ENCODE peak calls at places on chromosomes 4 and X, in five cellular contexts. M is heart right ventricle; K is activated B cell treated with CpG ODN at 0.5 μM for 24 hours; Z is CD4-positive, alpha-beta T cell; S is IMR-90. U is an unnamed sample.

GRCh38 chr4:90246841-90247240 is 119.6 kb downstream of the CCSER1 start:
- ATAC-seq in M (no peak), K (no peak), Z (no peak), S (no peak), U (no peak)

GRCh38 chr4:14478504-14478903 is 523.8 kb upstream of the CPEB2 start:
- ATAC-seq in M (no peak), K (no peak), Z (no peak), S (no peak), U (no peak)

GRCh38 chr4:79042079-79042674 is 102.9 kb upstream of the PAQR3 start:
- ATAC-seq in M (no peak), K (no peak), Z (no peak), S (no peak), U (peak)

GRCh38 chrX:9659571-9660195 is 106.0 kb downstream of the GPR143 start:
- ATAC-seq in M (no peak), K (no peak), Z (no peak), S (no peak), U (no peak)

GRCh38 chr4:55854132-55854531 is 684 bp downstream of the EXOC1 start:
- ATAC-seq in M (no peak), K (no peak), Z (no peak), S (no peak), U (peak)

GRCh38 chrX:130028196-130028595 is 45.8 kb downstream of the BCORL1 start:
- ATAC-seq in M (no peak), K (no peak), Z (no peak), S (peak), U (peak)

GRCh38 chr4:16227462-16227868 is 1.2 kb upstream of the TAPT1 start:
- ATAC-seq in M (peak), K (no peak), Z (peak), S (no peak), U (peak)

GRCh38 chr4:1171306-1172227 is 816 bp downstream of the SPON2 start:
- ATAC-seq in M (no peak), K (peak), Z (peak), S (no peak), U (no peak)

GRCh38 chr4:68748181-68748981 is 67.4 kb upstream of the UGT2B10 start:
- ATAC-seq in M (no peak), K (no peak), Z (no peak), S (no peak), U (no peak)

GRCh38 chrX:10106801-10107200 is 50.0 kb upstream of the CLCN4 start:
- ATAC-seq in M (no peak), K (peak), Z (peak), S (no peak), U (no peak)

GRCh38 chrX:109261279-109261678 is 220.6 kb downstream of the GUCY2F start:
- ATAC-seq in M (no peak), K (no peak), Z (no peak), S (no peak), U (no peak)

GRCh38 chrX:67784712-67785111 is 240.9 kb downstream of the AR start:
- ATAC-seq in M (peak), K (no peak), Z (no peak), S (no peak), U (no peak)

GRCh38 chr4:136637071-136637777 is 895.1 kb downstream of the PCDH18 start:
- ATAC-seq in M (no peak), K (no peak), Z (no peak), S (no peak), U (peak)

GRCh38 chrX:120014354-120015129 is 62.9 kb downstream of the RHOXF2B start:
- ATAC-seq in M (no peak), K (no peak), Z (no peak), S (no peak), U (peak)

GRCh38 chrX:421646-422325 is 35.1 kb upstream of the PPP2R3B start:
- ATAC-seq in M (no peak), K (no peak), Z (no peak), S (no peak), U (no peak)

GRCh38 chr4:184441461-184442392 is 32.6 kb downstream of the IRF2 start:
- ATAC-seq in M (peak), K (no peak), Z (no peak), S (peak), U (no peak)

GRCh38 chr4:27176400-27176799 is 315.8 kb downstream of the STIM2 start:
- ATAC-seq in M (peak), K (no peak), Z (no peak), S (no peak), U (peak)

GRCh38 chr4:38094419-38094818 is 134.2 kb downstream of the PTTG2 start:
- ATAC-seq in M (peak), K (no peak), Z (no peak), S (no peak), U (peak)

GRCh38 chrX:139554367-139554766 is 23.8 kb downstream of the F9 start:
- ATAC-seq in M (no peak), K (no peak), Z (no peak), S (no peak), U (no peak)

GRCh38 chrX:100768679-100769338 is 36.9 kb upstream of the SYTL4 start:
- ATAC-seq in M (no peak), K (peak), Z (peak), S (peak), U (peak)

GRCh38 chr4:94397635-94398034 is 54.1 kb upstream of the PDLIM5 start:
- ATAC-seq in M (no peak), K (no peak), Z (no peak), S (no peak), U (no peak)

GRCh38 chr4:98406819-98407218 is 145.6 kb downstream of the RAP1GDS1 start:
- ATAC-seq in M (no peak), K (no peak), Z (no peak), S (no peak), U (no peak)

GRCh38 chrX:68872171-68872570 is 43.4 kb downstream of the EFNB1 start:
- ATAC-seq in M (no peak), K (no peak), Z (no peak), S (no peak), U (no peak)

GRCh38 chr4:107850438-107850837 is 25.7 kb downstream of the SGMS2 start:
- ATAC-seq in M (no peak), K (no peak), Z (no peak), S (no peak), U (no peak)

GRCh38 chr4:175833574-175834350 is 21.7 kb upstream of the GPM6A start:
- ATAC-seq in M (no peak), K (no peak), Z (no peak), S (no peak), U (no peak)

GRCh38 chr4:95898226-95898625 is 58.3 kb downstream of the PDHA2 start:
- ATAC-seq in M (no peak), K (no peak), Z (no peak), S (no peak), U (no peak)

GRCh38 chr4:150769845-150770244 is 187.9 kb downstream of the MAB21L2 start:
- ATAC-seq in M (no peak), K (no peak), Z (no peak), S (no peak), U (no peak)

GRCh38 chr4:89939464-89939863 is 44.8 kb downstream of the MMRN1 start:
- ATAC-seq in M (no peak), K (no peak), Z (no peak), S (no peak), U (no peak)

GRCh38 chr4:55346851-55347255 is 811 bp downstream of the SRD5A3 start:
- ATAC-seq in M (peak), K (no peak), Z (no peak), S (no peak), U (no peak)

GRCh38 chr4:1087371-1087770 is 26.0 kb downstream of the RNF212 start:
- ATAC-seq in M (no peak), K (no peak), Z (no peak), S (no peak), U (no peak)

GRCh38 chrX:38233891-38234807 is 13.5 kb upstream of the SRPX start:
- ATAC-seq in M (peak), K (no peak), Z (no peak), S (peak), U (peak)

GRCh38 chrX:151177141-151178027 is 1.0 kb downstream of the GPR50 start:
- ATAC-seq in M (no peak), K (no peak), Z (no peak), S (no peak), U (no peak)

GRCh38 chr4:176123710-176124407 is 58.2 kb downstream of the WDR17 start:
- ATAC-seq in M (no peak), K (peak), Z (no peak), S (peak), U (peak)

GRCh38 chr4:86755388-86755787 is 93.8 kb downstream of the SLC10A6 start:
- ATAC-seq in M (no peak), K (no peak), Z (no peak), S (no peak), U (no peak)